ENCODE peak calls at places on chromosomes 3 and 15, in seven cellular contexts. P is upper lobe of left lung, U is GM12865, J is sigmoid colon, M is A549, S is colonic mucosa, X is WTC11. Q is an unnamed sample.

GRCh38 chr3:43081796-43082195 is 24.1 kb downstream of the POMGNT2 start:
- DNase-seq in U (no peak), M (no peak), J (no peak), X (no peak), P (no peak), S (no peak), Q (no peak)

GRCh38 chr3:190807719-190808375 is 54.6 kb downstream of the GMNC start:
- DNase-seq in P (peak), J (no peak), U (no peak), S (no peak), X (no peak), M (no peak), Q (no peak)

GRCh38 chr3:126005951-126006350 is 37.0 kb downstream of the ROPN1B start:
- DNase-seq in X (no peak), J (no peak), M (no peak), P (no peak), S (no peak), U (no peak), Q (no peak)

GRCh38 chr3:7432610-7433009 is 571.7 kb downstream of the GRM7 start:
- DNase-seq in U (no peak), S (no peak), J (no peak), P (no peak), M (no peak), X (no peak), Q (no peak)

GRCh38 chr3:194364652-194365434 is 4.7 kb downstream of the LRRC15 start:
- DNase-seq in P (no peak), S (peak), U (no peak), M (no peak), J (no peak), X (no peak), Q (no peak)

GRCh38 chr15:63362873-63363272 is 18.8 kb downstream of the CA12 start:
- DNase-seq in P (no peak), S (no peak), U (no peak), J (no peak), X (no peak), M (no peak), Q (no peak)

GRCh38 chr3:183073839-183074615 is 25.3 kb downstream of the MCCC1 start:
- DNase-seq in J (no peak), M (no peak), X (no peak), U (no peak), S (no peak), P (no peak), Q (no peak)

GRCh38 chr15:65824031-65824743 is 32.1 kb upstream of the DENND4A start:
- DNase-seq in M (peak), X (peak), J (peak), P (peak), S (peak), U (peak), Q (no peak)

GRCh38 chr3:113297741-113298320 is 86.5 kb downstream of the BOC start:
- DNase-seq in J (no peak), S (no peak), P (no peak), X (no peak), M (no peak), U (no peak), Q (no peak)

GRCh38 chr3:126125781-126126251 is 41.9 kb upstream of the SLC41A3 start:
- DNase-seq in P (peak), J (peak), M (no peak), S (peak), X (peak), U (no peak), Q (peak)

GRCh38 chr3:126544596-126545281 is 14.0 kb downstream of the C3orf22 start:
- DNase-seq in X (peak), U (no peak), S (peak), J (peak), P (peak), M (no peak), Q (peak)

GRCh38 chr3:62188547-62189375 is 184.6 kb downstream of the FEZF2 start:
- DNase-seq in U (peak), P (peak), X (peak), S (peak), J (peak), M (peak), Q (peak)

GRCh38 chr3:59549972-59550371 is 500.1 kb upstream of the CFAP20DC start:
- DNase-seq in X (no peak), U (no peak), S (no peak), P (no peak), J (no peak), M (no peak), Q (no peak)

GRCh38 chr3:133230191-133230590 is 169.7 kb upstream of the BFSP2 start:
- DNase-seq in J (no peak), X (no peak), U (no peak), M (no peak), S (no peak), P (no peak), Q (no peak)

GRCh38 chr3:58141766-58142345 is 68.9 kb downstream of the DNASE1L3 start:
- DNase-seq in P (no peak), X (no peak), S (no peak), J (no peak), U (no peak), M (no peak), Q (no peak)

GRCh38 chr15:69126054-69126469 is 34.4 kb upstream of the GLCE start:
- DNase-seq in M (no peak), P (peak), S (peak), J (no peak), U (no peak), X (no peak), Q (no peak)

GRCh38 chr3:10238330-10238995 is 9.8 kb upstream of the TATDN2 start:
- DNase-seq in S (no peak), J (no peak), M (no peak), U (peak), X (no peak), P (no peak), Q (peak)

GRCh38 chr3:196969660-196970546 is 1.3 kb upstream of the PIGZ start:
- DNase-seq in M (peak), U (peak), X (peak), J (no peak), P (peak), S (peak), Q (peak)

GRCh38 chr15:82046668-82047492 is 1.1 kb upstream of the MEX3B start:
- DNase-seq in P (peak), X (peak), U (peak), J (peak), M (peak), S (peak), Q (peak)

GRCh38 chr15:50241684-50242450 is 23.7 kb downstream of the HDC start:
- DNase-seq in P (no peak), S (no peak), J (no peak), X (no peak), U (no peak), M (no peak), Q (no peak)

GRCh38 chr3:32310336-32310735 is 71.9 kb downstream of the CMTM8 start:
- DNase-seq in P (no peak), U (no peak), M (no peak), X (no peak), J (no peak), S (no peak), Q (no peak)

GRCh38 chr3:76107935-76108570 is 322.7 kb upstream of the ZNF717 start:
- DNase-seq in S (no peak), U (peak), J (no peak), P (no peak), X (peak), M (peak), Q (no peak)

GRCh38 chr3:99475229-99475628 is 163.2 kb upstream of the COL8A1 start:
- DNase-seq in J (no peak), M (no peak), P (no peak), X (no peak), S (no peak), U (no peak), Q (no peak)

GRCh38 chr3:48684480-48685143 is 1.1 kb downstream of the NCKIPSD start:
- DNase-seq in J (peak), S (no peak), P (peak), X (no peak), U (no peak), M (no peak), Q (no peak)

GRCh38 chr3:134860141-134860540 is 65.1 kb downstream of the EPHB1 start:
- DNase-seq in U (no peak), J (no peak), P (peak), X (no peak), M (no peak), S (no peak), Q (no peak)

GRCh38 chr3:94776401-94776915 is 713.6 kb downstream of the NSUN3 start:
- DNase-seq in S (no peak), X (no peak), J (no peak), P (no peak), U (no peak), M (no peak), Q (no peak)

GRCh38 chr3:163939926-163940325 is 1138.4 kb downstream of the SI start:
- DNase-seq in S (no peak), X (peak), J (no peak), U (no peak), P (no peak), M (no peak), Q (no peak)
- TF ChIP-seq CTCF in S (no peak), X (no peak), J (no peak), U (no peak), P (no peak), M (no peak), Q (no peak)

GRCh38 chr3:154904328-154904727 is 175.8 kb upstream of the MME start:
- DNase-seq in J (no peak), P (no peak), U (peak), X (no peak), M (no peak), S (no peak), Q (no peak)
- TF ChIP-seq CTCF in J (no peak), P (peak), U (peak), X (peak), M (no peak), S (peak), Q (no peak)

DNA sequence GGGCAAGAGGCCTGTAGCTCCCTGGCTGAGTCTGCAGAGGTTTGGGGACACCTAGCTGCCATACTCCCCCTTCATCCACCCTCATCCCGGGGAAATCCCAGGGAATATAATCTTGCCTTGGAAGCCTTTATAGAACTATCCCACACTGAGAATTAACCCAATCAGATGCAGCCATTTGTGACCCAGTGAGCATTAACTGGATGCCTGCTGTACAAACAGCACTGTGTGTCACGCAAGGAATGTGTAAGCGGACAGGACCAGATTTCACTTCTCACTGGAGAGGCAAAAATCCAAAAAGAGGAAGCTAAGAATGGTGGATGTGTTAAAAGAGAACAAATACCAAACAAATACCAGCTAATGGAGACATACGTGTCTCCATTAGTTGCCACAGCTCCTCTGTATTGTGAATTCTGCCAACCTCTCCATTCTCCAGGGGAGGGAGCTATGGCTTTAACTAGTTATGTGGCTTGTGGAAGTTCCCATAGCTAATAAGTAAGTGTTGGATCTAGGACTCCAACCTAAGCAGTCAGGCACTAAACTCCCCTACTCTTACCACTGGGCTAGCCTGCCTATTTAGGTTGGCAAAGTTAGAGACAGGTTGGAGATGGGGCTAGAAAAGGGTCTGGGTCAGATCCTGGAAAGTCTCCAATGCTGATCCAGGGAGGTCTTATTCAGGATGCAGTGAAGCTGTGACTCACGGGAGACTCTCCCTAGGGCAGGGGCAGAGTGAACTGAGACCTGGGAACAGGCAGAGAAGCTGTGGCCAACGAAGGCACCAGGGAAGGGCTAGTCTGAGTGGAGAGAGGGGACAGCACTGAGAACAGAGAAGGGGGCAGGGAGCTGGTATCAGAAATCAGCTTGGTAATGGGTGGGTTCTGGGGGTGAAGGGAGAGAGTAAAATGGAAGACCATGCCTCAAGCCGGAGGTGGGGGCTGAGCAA is 2.5 kb downstream of the LTF start:
- DNase-seq in U (no peak), M (no peak), X (no peak), J (no peak), P (no peak), S (no peak), Q (no peak)
- TF ChIP-seq CTCF in U (no peak), M (no peak), X (no peak), J (no peak), P (peak), S (no peak), Q (no peak)

GRCh38 chr15:80891006-80891405 is 98.6 kb downstream of the MESD start:
- DNase-seq in S (no peak), P (no peak), U (no peak), J (no peak), M (no peak), X (no peak), Q (no peak)

GRCh38 chr15:80893777-80894176 is 95.8 kb downstream of the MESD start:
- DNase-seq in J (no peak), M (no peak), U (no peak), X (no peak), P (no peak), S (peak), Q (no peak)

GRCh38 chr15:80890341-80890972 is 99.2 kb downstream of the MESD start:
- DNase-seq in M (no peak), X (no peak), S (no peak), P (no peak), U (no peak), J (no peak), Q (no peak)

GRCh38 chr15:80895091-80895490 is 94.5 kb downstream of the MESD start:
- DNase-seq in P (no peak), X (no peak), M (no peak), U (no peak), S (peak), J (no peak), Q (no peak)

GRCh38 chr15:80892414-80892813 is 97.2 kb downstream of the MESD start:
- DNase-seq in S (no peak), M (no peak), P (no peak), U (no peak), J (no peak), X (no peak), Q (peak)
- TF ChIP-seq CTCF in S (no peak), M (no peak), P (no peak), U (no peak), J (no peak), X (no peak), Q (no peak)

GRCh38 chr15:62163847-62164499 is 1.1 kb downstream of the C2CD4B start:
- DNase-seq in U (no peak), M (no peak), P (no peak), X (peak), S (no peak), J (no peak), Q (no peak)
- TF ChIP-seq CTCF in U (no peak), M (no peak), P (no peak), X (no peak), S (no peak), J (no peak), Q (no peak)

DNA sequence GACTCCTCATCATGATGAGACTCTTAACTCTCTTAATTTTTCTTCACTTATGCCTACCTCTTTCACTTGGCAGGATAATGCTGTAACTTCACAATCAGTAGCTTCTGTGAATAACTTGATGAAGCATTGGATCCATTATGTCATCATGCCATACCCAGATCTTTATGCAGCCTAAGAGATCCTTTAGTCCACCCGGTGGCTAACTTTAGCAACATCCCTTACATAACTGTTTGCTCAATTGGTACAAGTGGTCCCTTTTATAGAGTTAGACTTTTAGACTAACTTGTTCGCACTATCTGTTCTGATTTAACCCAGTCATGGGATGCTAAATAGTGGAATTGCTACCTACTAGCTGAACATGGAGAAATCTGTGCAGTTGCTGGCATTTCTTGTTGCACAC is 184.5 kb downstream of the USP13 start:
- DNase-seq in M (no peak), P (no peak), S (no peak), J (no peak), U (no peak), X (no peak), Q (no peak)
- TF ChIP-seq CTCF in M (no peak), P (no peak), S (no peak), J (no peak), U (no peak), X (no peak), Q (no peak)

GRCh38 chr15:89171136-89172072 is 50.0 kb downstream of the RLBP1 start:
- DNase-seq in M (peak), S (peak), U (peak), P (peak), X (peak), J (peak), Q (peak)
- TF ChIP-seq CTCF in M (peak), S (peak), U (peak), P (peak), X (peak), J (no peak), Q (peak)

DNA sequence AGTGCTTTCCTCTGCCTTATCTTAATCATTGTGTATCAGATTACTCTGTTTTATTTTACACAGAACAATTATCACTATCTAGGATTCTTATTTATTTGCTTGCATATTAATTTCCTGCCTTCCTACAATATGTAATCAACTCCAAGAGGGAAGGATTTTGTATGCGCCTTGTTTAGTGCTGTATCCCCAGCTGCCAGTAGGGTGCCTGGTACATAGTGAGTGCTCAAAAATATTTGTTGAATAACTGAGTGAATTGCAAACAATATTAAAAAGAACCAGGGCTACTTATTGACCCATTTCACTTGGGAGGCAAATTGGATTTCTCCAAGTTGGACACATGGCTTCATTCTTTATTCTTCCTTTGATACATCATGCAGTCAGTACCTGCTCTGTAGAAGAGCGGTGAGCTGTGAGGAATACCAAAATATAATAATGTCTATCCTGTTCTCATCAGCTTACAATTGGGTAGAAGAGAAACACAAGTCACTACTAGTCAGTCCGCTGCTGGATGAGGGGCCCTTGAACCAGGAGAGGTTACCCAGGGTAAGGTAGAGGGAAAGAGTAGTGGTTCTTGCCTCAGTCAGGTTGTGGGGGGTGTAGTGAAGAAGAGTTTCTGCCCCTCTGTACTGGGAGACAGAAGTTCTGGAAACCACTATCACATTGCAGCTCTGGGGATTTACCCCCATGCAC is 233.9 kb upstream of the ZBTB20 start:
- DNase-seq in S (no peak), P (no peak), X (no peak), J (no peak), M (no peak), U (no peak), Q (no peak)
- TF ChIP-seq CTCF in S (no peak), P (no peak), X (no peak), J (no peak), M (no peak), U (peak), Q (no peak)